ENCODE peak calls at places on chromosomes 11 and 22, in eight cellular contexts. One of them, this sample, is unnamed.
A peak's percentile ranks its signal among the peaks of the same experiment; 100 is the strongest.

GRCh38 chr11:93727985-93728791 is 13.1 kb downstream of the TAF1D start:
- DNase-seq in amygdala: no peak
- DNase-seq in Caki2: no peak
- DNase-seq in A549: no peak
- DNase-seq in fibroblast of mammary gland: peak; percentile 40
- DNase-seq in retinal pigment epithelial cell: no peak
- DNase-seq in Daoy: no peak
- DNase-seq in GM04504: no peak
- DNase-seq in this sample: no peak

GRCh38 chr11:128522943-128523518 is 64.3 kb downstream of the ETS1 start:
- DNase-seq in amygdala: no peak
- DNase-seq in Caki2: no peak
- DNase-seq in A549: no peak
- DNase-seq in fibroblast of mammary gland: no peak
- DNase-seq in retinal pigment epithelial cell: no peak
- DNase-seq in Daoy: peak; percentile 47
- DNase-seq in GM04504: no peak
- DNase-seq in this sample: no peak

GRCh38 chr11:3747704-3748103 is 49.6 kb downstream of the NUP98 start:
- DNase-seq in amygdala: no peak
- DNase-seq in Caki2: no peak
- DNase-seq in A549: peak; percentile 15
- DNase-seq in fibroblast of mammary gland: peak; percentile 88
- DNase-seq in retinal pigment epithelial cell: no peak
- DNase-seq in Daoy: peak; percentile 5
- DNase-seq in GM04504: peak; percentile 38
- DNase-seq in this sample: peak; percentile 53

GRCh38 chr11:26276798-26277424 is 55.0 kb upstream of the ANO3 start:
- DNase-seq in amygdala: no peak
- DNase-seq in Caki2: peak; percentile 47
- DNase-seq in A549: peak; percentile 62
- DNase-seq in fibroblast of mammary gland: peak; percentile 82
- DNase-seq in retinal pigment epithelial cell: peak; percentile 20
- DNase-seq in Daoy: peak; percentile 42
- DNase-seq in GM04504: no peak
- DNase-seq in this sample: peak; percentile 12

GRCh38 chr22:50563410-50564160 is 866 bp upstream of the SYCE3 start:
- DNase-seq in amygdala: no peak
- DNase-seq in Caki2: no peak
- DNase-seq in A549: no peak
- DNase-seq in fibroblast of mammary gland: no peak
- DNase-seq in retinal pigment epithelial cell: no peak
- DNase-seq in Daoy: no peak
- DNase-seq in GM04504: no peak
- DNase-seq in this sample: no peak

GRCh38 chr11:9838961-9839360 is 175.1 kb downstream of the SWAP70 start:
- DNase-seq in amygdala: no peak
- DNase-seq in Caki2: no peak
- DNase-seq in A549: no peak
- DNase-seq in fibroblast of mammary gland: no peak
- DNase-seq in retinal pigment epithelial cell: no peak
- DNase-seq in Daoy: peak; percentile 52
- DNase-seq in GM04504: no peak
- DNase-seq in this sample: no peak

GRCh38 chr11:27412192-27412691 is 49.2 kb upstream of the CCDC34 start:
- DNase-seq in amygdala: no peak
- DNase-seq in Caki2: no peak
- DNase-seq in A549: no peak
- DNase-seq in fibroblast of mammary gland: no peak
- DNase-seq in retinal pigment epithelial cell: no peak
- DNase-seq in Daoy: no peak
- DNase-seq in GM04504: no peak
- DNase-seq in this sample: no peak

GRCh38 chr22:31080848-31081649 is at the start of gene SMTN:
- DNase-seq in amygdala: peak; percentile 69
- DNase-seq in Caki2: peak; percentile 93
- DNase-seq in A549: peak; percentile 80
- DNase-seq in fibroblast of mammary gland: peak; percentile 81
- DNase-seq in retinal pigment epithelial cell: peak; percentile 60
- DNase-seq in Daoy: peak; percentile 94
- DNase-seq in GM04504: peak; percentile 82
- DNase-seq in this sample: peak; percentile 41

GRCh38 chr11:31702966-31703365 is 108.2 kb downstream of the PAX6 start:
- DNase-seq in amygdala: no peak
- DNase-seq in Caki2: no peak
- DNase-seq in A549: peak; percentile 39
- DNase-seq in fibroblast of mammary gland: peak; percentile 71
- DNase-seq in retinal pigment epithelial cell: no peak
- DNase-seq in Daoy: peak; percentile 21
- DNase-seq in GM04504: no peak
- DNase-seq in this sample: no peak

GRCh38 chr11:2521681-2522630 is 77.1 kb downstream of the KCNQ1 start:
- DNase-seq in amygdala: no peak
- DNase-seq in Caki2: no peak
- DNase-seq in A549: no peak
- DNase-seq in fibroblast of mammary gland: no peak
- DNase-seq in retinal pigment epithelial cell: no peak
- DNase-seq in Daoy: peak; percentile 1
- DNase-seq in GM04504: no peak
- DNase-seq in this sample: no peak

GRCh38 chr11:115290479-115291390 is 213.5 kb downstream of the CADM1 start:
- DNase-seq in amygdala: no peak
- DNase-seq in Caki2: no peak
- DNase-seq in A549: no peak
- DNase-seq in fibroblast of mammary gland: no peak
- DNase-seq in retinal pigment epithelial cell: no peak
- DNase-seq in Daoy: peak; percentile 5
- DNase-seq in GM04504: no peak
- DNase-seq in this sample: no peak

GRCh38 chr22:17446704-17447103 is 77.4 kb downstream of the CECR2 start:
- DNase-seq in amygdala: no peak
- DNase-seq in Caki2: no peak
- DNase-seq in A549: peak; percentile 3
- DNase-seq in fibroblast of mammary gland: no peak
- DNase-seq in retinal pigment epithelial cell: no peak
- DNase-seq in Daoy: no peak
- DNase-seq in GM04504: no peak
- DNase-seq in this sample: no peak

GRCh38 chr11:1018091-1018490 is 18.4 kb downstream of the MUC6 start:
- DNase-seq in amygdala: no peak
- DNase-seq in Caki2: no peak
- DNase-seq in A549: no peak
- DNase-seq in fibroblast of mammary gland: no peak
- DNase-seq in retinal pigment epithelial cell: no peak
- DNase-seq in Daoy: no peak
- DNase-seq in GM04504: no peak
- DNase-seq in this sample: no peak

GRCh38 chr11:85930879-85931366 is 75.7 kb downstream of the CCDC83 start:
- DNase-seq in amygdala: no peak
- DNase-seq in Caki2: no peak
- DNase-seq in A549: no peak
- DNase-seq in fibroblast of mammary gland: no peak
- DNase-seq in retinal pigment epithelial cell: no peak
- DNase-seq in Daoy: no peak
- DNase-seq in GM04504: no peak
- DNase-seq in this sample: no peak

GRCh38 chr22:47304191-47304831 is 541.9 kb downstream of the TBC1D22A start:
- DNase-seq in amygdala: no peak
- DNase-seq in Caki2: no peak
- DNase-seq in A549: no peak
- DNase-seq in fibroblast of mammary gland: no peak
- DNase-seq in retinal pigment epithelial cell: no peak
- DNase-seq in Daoy: no peak
- DNase-seq in GM04504: no peak
- DNase-seq in this sample: no peak

GRCh38 chr11:74681686-74682651 is 49.3 kb downstream of the CHRDL2 start:
- DNase-seq in amygdala: no peak
- DNase-seq in Caki2: no peak
- DNase-seq in A549: no peak
- DNase-seq in fibroblast of mammary gland: no peak
- DNase-seq in retinal pigment epithelial cell: no peak
- DNase-seq in Daoy: peak; percentile 45
- DNase-seq in GM04504: no peak
- DNase-seq in this sample: no peak

GRCh38 chr11:19727246-19727645 is 14.6 kb downstream of the NAV2 start:
- DNase-seq in amygdala: no peak
- DNase-seq in Caki2: no peak
- DNase-seq in A549: no peak
- DNase-seq in fibroblast of mammary gland: peak; percentile 79
- DNase-seq in retinal pigment epithelial cell: no peak
- DNase-seq in Daoy: peak; percentile 39
- DNase-seq in GM04504: no peak
- DNase-seq in this sample: peak; percentile 20

GRCh38 chr11:44005076-44005800 is 42.5 kb upstream of the ACCSL start:
- DNase-seq in amygdala: peak; percentile 29
- DNase-seq in Caki2: no peak
- DNase-seq in A549: no peak
- DNase-seq in fibroblast of mammary gland: no peak
- DNase-seq in retinal pigment epithelial cell: no peak
- DNase-seq in Daoy: no peak
- DNase-seq in GM04504: no peak
- DNase-seq in this sample: no peak

GRCh38 chr11:44619931-44620725 is 54.7 kb downstream of the CD82 start:
- DNase-seq in amygdala: no peak
- DNase-seq in Caki2: no peak
- DNase-seq in A549: no peak
- DNase-seq in fibroblast of mammary gland: no peak
- DNase-seq in retinal pigment epithelial cell: no peak
- DNase-seq in Daoy: peak; percentile 0
- DNase-seq in GM04504: no peak
- DNase-seq in this sample: no peak

GRCh38 chr11:58391879-58392278 is 14.8 kb downstream of the OR5B3 start:
- DNase-seq in amygdala: no peak
- DNase-seq in Caki2: no peak
- DNase-seq in A549: no peak
- DNase-seq in fibroblast of mammary gland: peak; percentile 7
- DNase-seq in retinal pigment epithelial cell: no peak
- DNase-seq in Daoy: no peak
- DNase-seq in GM04504: no peak
- DNase-seq in this sample: no peak

GRCh38 chr11:109785714-109786113 is 307.5 kb upstream of the ZC3H12C start:
- DNase-seq in amygdala: no peak
- DNase-seq in Caki2: no peak
- DNase-seq in A549: no peak
- DNase-seq in fibroblast of mammary gland: peak; percentile 61
- DNase-seq in retinal pigment epithelial cell: no peak
- DNase-seq in Daoy: no peak
- DNase-seq in GM04504: peak; percentile 41
- DNase-seq in this sample: no peak

GRCh38 chr22:37088108-37088605 is 21.4 kb downstream of the TMPRSS6 start:
- DNase-seq in amygdala: no peak
- DNase-seq in Caki2: no peak
- DNase-seq in A549: peak; percentile 53
- DNase-seq in fibroblast of mammary gland: peak; percentile 21
- DNase-seq in retinal pigment epithelial cell: no peak
- DNase-seq in Daoy: peak; percentile 67
- DNase-seq in GM04504: no peak
- DNase-seq in this sample: peak; percentile 24

GRCh38 chr11:35144103-35144741 is 5.3 kb downstream of the CD44 start:
- DNase-seq in amygdala: no peak
- DNase-seq in Caki2: no peak
- DNase-seq in A549: no peak
- DNase-seq in fibroblast of mammary gland: peak; percentile 75
- DNase-seq in retinal pigment epithelial cell: no peak
- DNase-seq in Daoy: peak; percentile 87
- DNase-seq in GM04504: peak; percentile 77
- DNase-seq in this sample: no peak

GRCh38 chr11:128407962-128408361 is 179.4 kb downstream of the ETS1 start:
- DNase-seq in amygdala: no peak
- DNase-seq in Caki2: no peak
- DNase-seq in A549: no peak
- DNase-seq in fibroblast of mammary gland: peak; percentile 62
- DNase-seq in retinal pigment epithelial cell: peak; percentile 80
- DNase-seq in Daoy: peak; percentile 46
- DNase-seq in GM04504: peak; percentile 86
- DNase-seq in this sample: peak; percentile 66

GRCh38 chr11:35622070-35622469 is 3.8 kb downstream of the FJX1 start:
- DNase-seq in amygdala: no peak
- DNase-seq in Caki2: peak; percentile 17
- DNase-seq in A549: no peak
- DNase-seq in fibroblast of mammary gland: peak; percentile 62
- DNase-seq in retinal pigment epithelial cell: peak; percentile 65
- DNase-seq in Daoy: peak; percentile 56
- DNase-seq in GM04504: peak; percentile 49
- DNase-seq in this sample: peak; percentile 39

GRCh38 chr11:39990413-39990812 is 1469.0 kb downstream of the LRRC4C start:
- DNase-seq in amygdala: no peak
- DNase-seq in Caki2: peak; percentile 2
- DNase-seq in A549: no peak
- DNase-seq in fibroblast of mammary gland: no peak
- DNase-seq in retinal pigment epithelial cell: no peak
- DNase-seq in Daoy: no peak
- DNase-seq in GM04504: no peak
- DNase-seq in this sample: no peak

GRCh38 chr11:19350093-19350665 is 109.4 kb upstream of the E2F8 start:
- DNase-seq in amygdala: no peak
- DNase-seq in Caki2: no peak
- DNase-seq in A549: no peak
- DNase-seq in fibroblast of mammary gland: no peak
- DNase-seq in retinal pigment epithelial cell: no peak
- DNase-seq in Daoy: no peak
- DNase-seq in GM04504: no peak
- DNase-seq in this sample: no peak

GRCh38 chr22:26550498-26551033 is 38.3 kb upstream of the TFIP11 start:
- DNase-seq in amygdala: peak; percentile 10
- DNase-seq in Caki2: peak; percentile 85
- DNase-seq in A549: no peak
- DNase-seq in fibroblast of mammary gland: peak; percentile 92
- DNase-seq in retinal pigment epithelial cell: peak; percentile 83
- DNase-seq in Daoy: peak; percentile 73
- DNase-seq in GM04504: peak; percentile 87
- DNase-seq in this sample: peak; percentile 90

GRCh38 chr11:70522613-70523311 is 124.4 kb downstream of the CTTN start:
- DNase-seq in amygdala: no peak
- DNase-seq in Caki2: no peak
- DNase-seq in A549: no peak
- DNase-seq in fibroblast of mammary gland: no peak
- DNase-seq in retinal pigment epithelial cell: no peak
- DNase-seq in Daoy: no peak
- DNase-seq in GM04504: no peak
- DNase-seq in this sample: no peak

GRCh38 chr11:75339685-75340409 is 11.6 kb downstream of the ARRB1 start:
- DNase-seq in amygdala: no peak
- DNase-seq in Caki2: no peak
- DNase-seq in A549: peak; percentile 58
- DNase-seq in fibroblast of mammary gland: no peak
- DNase-seq in retinal pigment epithelial cell: no peak
- DNase-seq in Daoy: no peak
- DNase-seq in GM04504: no peak
- DNase-seq in this sample: no peak

GRCh38 chr22:43867839-43868652 is 5.7 kb upstream of the SULT4A1 start:
- DNase-seq in amygdala: no peak
- DNase-seq in Caki2: peak; percentile 54
- DNase-seq in A549: peak; percentile 28
- DNase-seq in fibroblast of mammary gland: peak; percentile 55
- DNase-seq in retinal pigment epithelial cell: no peak
- DNase-seq in Daoy: peak; percentile 79
- DNase-seq in GM04504: peak; percentile 25
- DNase-seq in this sample: no peak

GRCh38 chr22:38850941-38851849 is 7.4 kb upstream of the NPTXR start:
- DNase-seq in amygdala: no peak
- DNase-seq in Caki2: peak; percentile 57
- DNase-seq in A549: peak; percentile 36
- DNase-seq in fibroblast of mammary gland: peak; percentile 71
- DNase-seq in retinal pigment epithelial cell: peak; percentile 68
- DNase-seq in Daoy: peak; percentile 79
- DNase-seq in GM04504: no peak
- DNase-seq in this sample: no peak